ENCODE peak calls at places on chromosomes 2 and 18, in eight cellular contexts. H, C, U, Z, R, B, W and Q are unnamed samples.
A peak's percentile ranks its signal among the peaks of the same experiment; 100 is the strongest.

GRCh38 chr2:127044977-127045654 is 61.8 kb downstream of the BIN1 start:
- DNase-seq in H (no peak), C (no peak), U (peak; percentile 32), Z (no peak), R (no peak), B (no peak), W (no peak), Q (no peak)

GRCh38 chr2:222024934-222025890 is 273.6 kb downstream of the PAX3 start:
- DNase-seq in H (no peak), C (no peak), U (no peak), Z (no peak), R (peak; percentile 16), B (no peak), W (no peak), Q (no peak)

GRCh38 chr2:177153805-177154204 is 58.8 kb upstream of the HNRNPA3 start:
- DNase-seq in H (no peak), C (no peak), U (no peak), Z (no peak), R (no peak), B (no peak), W (no peak), Q (no peak)

GRCh38 chr2:10286216-10287037 is 16.3 kb upstream of the HPCAL1 start:
- DNase-seq in H (no peak), C (peak; percentile 76), U (peak; percentile 42), Z (no peak), R (no peak), B (peak; percentile 58), W (peak; percentile 82), Q (no peak)

GRCh38 chr2:85286913-85287312 is 40.9 kb downstream of the TGOLN2 start:
- DNase-seq in H (no peak), C (no peak), U (no peak), Z (no peak), R (no peak), B (no peak), W (no peak), Q (no peak)

GRCh38 chr2:61456070-61456745 is 14.7 kb downstream of the USP34 start:
- DNase-seq in H (no peak), C (no peak), U (no peak), Z (no peak), R (no peak), B (no peak), W (no peak), Q (no peak)

GRCh38 chr2:70906439-70907018 is 29.2 kb upstream of the ATP6V1B1 start:
- DNase-seq in H (peak; percentile 32), C (no peak), U (peak; percentile 33), Z (no peak), R (no peak), B (no peak), W (no peak), Q (no peak)

GRCh38 chr2:144528108-144528507 is 8.2 kb upstream of the ZEB2 start:
- DNase-seq in H (no peak), C (no peak), U (no peak), Z (no peak), R (no peak), B (no peak), W (no peak), Q (no peak)

GRCh38 chr2:120111193-120111592 is 98.3 kb downstream of the EPB41L5 start:
- DNase-seq in H (no peak), C (no peak), U (no peak), Z (no peak), R (no peak), B (no peak), W (no peak), Q (no peak)

GRCh38 chr2:125561302-125561701 is 1094.7 kb upstream of the GYPC start:
- DNase-seq in H (no peak), C (no peak), U (peak; percentile 52), Z (no peak), R (no peak), B (no peak), W (no peak), Q (no peak)

GRCh38 chr2:158501301-158501700 is 44.5 kb downstream of the PKP4 start:
- DNase-seq in H (no peak), C (peak; percentile 60), U (no peak), Z (no peak), R (no peak), B (peak; percentile 77), W (no peak), Q (no peak)

GRCh38 chr2:26609839-26610277 is 31.3 kb downstream of the CIB4 start:
- DNase-seq in H (no peak), C (peak; percentile 39), U (peak; percentile 49), Z (no peak), R (no peak), B (no peak), W (no peak), Q (no peak)

GRCh38 chr2:135985826-135986393 is 484 bp upstream of the DARS1 start:
- DNase-seq in H (no peak), C (no peak), U (no peak), Z (no peak), R (no peak), B (no peak), W (no peak), Q (no peak)

GRCh38 chr2:98459776-98460175 is 15.1 kb downstream of the INPP4A start:
- DNase-seq in H (no peak), C (no peak), U (no peak), Z (no peak), R (no peak), B (no peak), W (no peak), Q (no peak)

GRCh38 chr2:175154670-175155082 is 13.3 kb downstream of the ATF2 start:
- DNase-seq in H (no peak), C (no peak), U (no peak), Z (no peak), R (no peak), B (no peak), W (no peak), Q (no peak)

GRCh38 chr2:154698238-154698788 is at the start of gene KCNJ3:
- DNase-seq in H (no peak), C (no peak), U (no peak), Z (no peak), R (no peak), B (no peak), W (no peak), Q (no peak)

GRCh38 chr2:223488814-223489213 is 113.3 kb downstream of the SCG2 start:
- DNase-seq in H (no peak), C (peak; percentile 25), U (no peak), Z (peak; percentile 61), R (no peak), B (no peak), W (no peak), Q (no peak)

GRCh38 chr2:109407401-109408335 is 206.1 kb downstream of the SEPTIN10 start:
- DNase-seq in H (no peak), C (no peak), U (no peak), Z (no peak), R (no peak), B (no peak), W (no peak), Q (no peak)

GRCh38 chr2:65856423-65856822 is 424.0 kb upstream of the SPRED2 start:
- DNase-seq in H (no peak), C (no peak), U (no peak), Z (no peak), R (no peak), B (no peak), W (no peak), Q (no peak)

GRCh38 chr2:24122-24521 is 22.2 kb downstream of the FAM110C start:
- DNase-seq in H (no peak), C (peak; percentile 54), U (no peak), Z (no peak), R (peak; percentile 43), B (no peak), W (no peak), Q (no peak)

GRCh38 chr2:69554981-69555380 is 88.6 kb downstream of the AAK1 start:
- DNase-seq in H (no peak), C (no peak), U (no peak), Z (no peak), R (no peak), B (no peak), W (no peak), Q (no peak)

GRCh38 chr2:102509749-102510148 is 36.7 kb downstream of the SLC9A4 start:
- DNase-seq in H (no peak), C (no peak), U (no peak), Z (no peak), R (no peak), B (no peak), W (no peak), Q (no peak)

GRCh38 chr2:221420245-221420644 is 151.9 kb downstream of the EPHA4 start:
- DNase-seq in H (no peak), C (no peak), U (no peak), Z (no peak), R (no peak), B (no peak), W (no peak), Q (no peak)

GRCh38 chr2:144151877-144152276 is 368.0 kb downstream of the ZEB2 start:
- DNase-seq in H (no peak), C (no peak), U (no peak), Z (no peak), R (no peak), B (no peak), W (no peak), Q (no peak)

GRCh38 chr2:88450186-88450585 is 2.3 kb downstream of the FOXI3 start:
- DNase-seq in H (no peak), C (no peak), U (no peak), Z (no peak), R (no peak), B (no peak), W (no peak), Q (no peak)

GRCh38 chr18:78021196-78021595 is 771.5 kb downstream of the GALR1 start:
- DNase-seq in H (no peak), C (no peak), U (no peak), Z (no peak), R (no peak), B (no peak), W (no peak), Q (no peak)
- TF ChIP-seq CTCF in H (no peak), C (no peak), U (no peak), Z (no peak), R (no peak), B (no peak), W (no peak), Q (no peak)

GRCh38 chr2:46913471-46914381 is 1.9 kb downstream of the MCFD2 start:
- DNase-seq in H (peak; percentile 75), C (peak; percentile 72), U (peak; percentile 60), Z (no peak), R (no peak), B (peak; percentile 40), W (no peak), Q (no peak)
- H3K36me3 ChIP-seq in H (peaks cover 20% of the 10 kb centered on the region), C (peaks cover 9% of the 10 kb centered on the region), U (peaks cover 17% of the 10 kb centered on the region), Z (no peaks in the 10 kb centered on the region), R (no peaks in the 10 kb centered on the region), B (peaks cover 26% of the 10 kb centered on the region), W (peaks cover 32% of the 10 kb centered on the region), Q (peaks cover 18% of the 10 kb centered on the region)

DNA sequence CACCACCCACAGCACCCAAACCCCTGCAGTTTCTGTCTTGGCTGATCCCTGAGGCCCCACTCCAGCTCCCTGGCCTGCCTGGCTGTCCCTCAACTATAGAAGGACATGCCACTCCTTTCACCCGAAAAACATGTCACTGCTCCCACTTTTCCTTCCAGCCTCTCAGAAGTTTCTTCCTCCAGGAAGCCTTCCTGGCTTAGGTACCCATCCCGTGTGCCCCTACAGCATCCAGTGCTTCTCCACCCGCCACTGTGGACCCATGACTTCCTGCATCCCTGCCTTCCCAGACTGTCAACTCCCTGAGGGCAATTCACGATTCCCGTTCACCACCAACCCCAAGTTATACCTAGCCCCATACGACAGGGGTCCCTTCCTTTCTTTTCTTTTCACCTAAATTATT is 21.5 kb downstream of the ARID5A start:
- DNase-seq in H (no peak), C (no peak), U (no peak), Z (no peak), R (no peak), B (no peak), W (no peak), Q (no peak)
- H3K4me3 ChIP-seq in H (no peak overlapping the region), C (no peak overlapping the region), U (no peak overlapping the region), Z (no peak overlapping the region), R (no peak overlapping the region), B (no peak overlapping the region), W (no peak overlapping the region), Q (no peak overlapping the region)

GRCh38 chr2:15943378-15943851 is 3.1 kb downstream of the MYCN start:
- DNase-seq in H (no peak), C (no peak), U (no peak), Z (no peak), R (no peak), B (no peak), W (no peak), Q (no peak)
- TF ChIP-seq CTCF in H (no peak), C (no peak), U (peak; percentile 29), Z (no peak), R (peak; percentile 63), B (peak; percentile 16), W (peak; percentile 24), Q (no peak)